ENCODE peak calls at places on chromosomes 2 and 18, in eight cellular contexts. I is astrocyte of the cerebellum, Q is heart left ventricle, Y is right lobe of liver, F is WERI-Rb-1, O is OCI-LY7, B is psoas muscle, W is Caco-2. C is an unnamed sample.

GRCh38 chr2:1686784-1687105 is 57.6 kb downstream of the PXDN start:
- DNase-seq in I (peak), Q (no peak), Y (no peak), F (no peak), O (no peak), B (peak), W (peak), C (no peak)

GRCh38 chr2:70703900-70704549 is 64.0 kb downstream of the ADD2 start:
- DNase-seq in I (no peak), Q (no peak), Y (no peak), F (peak), O (no peak), B (no peak), W (no peak), C (no peak)

GRCh38 chr2:39469807-39470206 is 32.7 kb upstream of the MAP4K3 start:
- DNase-seq in I (no peak), Q (peak), Y (no peak), F (no peak), O (peak), B (no peak), W (peak), C (no peak)

GRCh38 chr2:26471766-26472706 is 5.9 kb downstream of the OTOF start:
- DNase-seq in I (no peak), Q (no peak), Y (peak), F (peak), O (no peak), B (peak), W (peak), C (no peak)

GRCh38 chr2:232485757-232486557 is 1.7 kb downstream of the ECEL1 start:
- DNase-seq in I (no peak), Q (peak), Y (no peak), F (no peak), O (no peak), B (peak), W (no peak), C (no peak)

GRCh38 chr2:27622921-27623384 is 5.9 kb downstream of the CCDC121 start:
- DNase-seq in I (peak), Q (no peak), Y (no peak), F (no peak), O (no peak), B (no peak), W (no peak), C (peak)

GRCh38 chr2:232351686-232352510 is 26.7 kb upstream of the ALPP start:
- DNase-seq in I (no peak), Q (no peak), Y (peak), F (no peak), O (no peak), B (peak), W (peak), C (no peak)

GRCh38 chr2:45930396-45930792 is 278.9 kb downstream of the PRKCE start:
- DNase-seq in I (no peak), Q (no peak), Y (no peak), F (no peak), O (no peak), B (no peak), W (peak), C (no peak)

GRCh38 chr2:225008179-225008829 is 34.0 kb downstream of the DOCK10 start:
- DNase-seq in I (no peak), Q (no peak), Y (no peak), F (no peak), O (peak), B (no peak), W (no peak), C (no peak)

DNA sequence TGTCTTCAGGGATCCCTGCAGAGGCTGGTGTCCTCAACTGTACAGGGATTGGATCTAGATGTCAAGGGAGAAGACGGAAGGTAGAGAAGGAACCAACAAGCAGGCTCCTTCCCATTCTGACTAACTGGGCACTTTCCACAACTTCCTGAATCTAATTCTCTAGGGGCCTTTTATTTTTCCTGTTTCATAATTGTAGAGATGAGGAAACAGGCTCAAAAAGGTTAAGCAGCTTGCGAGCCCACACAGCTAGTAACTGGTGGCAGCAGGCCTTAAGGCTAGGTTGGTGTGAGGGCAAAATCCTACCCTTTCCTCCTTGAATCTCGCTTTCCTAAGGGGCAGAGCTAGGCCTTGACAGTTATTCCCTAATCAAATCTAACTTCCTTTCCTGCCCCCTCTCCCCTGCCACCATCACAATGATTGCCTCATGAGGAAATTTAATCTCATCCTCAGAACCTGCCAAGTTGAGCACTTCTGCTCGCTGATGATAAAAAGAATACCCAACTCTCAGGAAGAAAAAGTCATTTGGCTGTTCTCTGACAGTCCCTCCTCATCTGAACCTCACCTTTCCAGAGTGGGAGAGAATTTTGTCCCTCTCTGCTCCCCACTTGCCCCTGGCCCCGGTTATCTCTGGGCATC is 35.7 kb upstream of the POLE4 start:
- DNase-seq in I (no peak), Q (no peak), Y (no peak), F (no peak), O (no peak), B (no peak), W (no peak), C (no peak)
- H3K4me3 ChIP-seq in I (no peak), Q (no peak), Y (no peak), F (no peak), O (no peak), B (no peak), W (no peak), C (no peak)

GRCh38 chr2:98180456-98180855 is 93.5 kb downstream of the VWA3B start:
- DNase-seq in I (no peak), Q (no peak), Y (no peak), F (no peak), O (no peak), B (no peak), W (no peak), C (no peak)

GRCh38 chr2:98172150-98172765 is 85.3 kb downstream of the VWA3B start:
- DNase-seq in I (no peak), Q (no peak), Y (no peak), F (no peak), O (no peak), B (peak), W (no peak), C (no peak)

GRCh38 chr2:98170076-98170475 is 83.1 kb downstream of the VWA3B start:
- DNase-seq in I (no peak), Q (no peak), Y (no peak), F (no peak), O (no peak), B (no peak), W (no peak), C (no peak)

GRCh38 chr2:98172951-98173350 is 86.0 kb downstream of the VWA3B start:
- DNase-seq in I (no peak), Q (no peak), Y (no peak), F (no peak), O (no peak), B (no peak), W (no peak), C (no peak)

DNA sequence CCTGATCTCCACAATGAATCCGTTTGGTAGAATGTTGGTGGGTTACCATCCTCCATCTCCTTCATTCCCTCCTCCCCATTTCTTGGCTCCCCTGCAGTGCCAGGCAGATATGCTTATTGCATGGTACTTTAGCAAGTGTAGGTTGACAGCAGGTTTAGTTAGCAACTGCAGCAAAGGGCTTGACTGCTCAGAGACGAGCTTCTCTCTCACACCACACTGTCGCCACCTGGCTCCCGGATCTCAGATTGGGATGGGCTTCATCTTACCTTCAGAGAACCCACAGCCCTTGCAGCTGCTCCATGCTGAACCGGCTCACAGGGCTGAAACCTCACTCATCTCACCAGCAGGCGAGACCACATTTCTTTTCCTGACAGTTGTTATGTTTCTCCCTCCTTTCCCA is 88.8 kb downstream of the VWA3B start:
- DNase-seq in I (no peak), Q (no peak), Y (no peak), F (peak), O (peak), B (no peak), W (no peak), C (no peak)
- TF ChIP-seq CTCF in I (no peak), Q (peak), Y (peak), F (peak), O (peak), B (peak), W (peak), C (no peak)

GRCh38 chr18:13612111-13612997 is 114.0 kb downstream of the FAM210A start:
- DNase-seq in I (no peak), Q (no peak), Y (no peak), F (no peak), O (peak), B (no peak), W (no peak), C (no peak)
- H3K4me3 ChIP-seq in I (peak), Q (peak), Y (no peak), F (no peak), O (peak), B (peak), W (no peak), C (peak)

GRCh38 chr18:12691021-12691420 is 11.5 kb downstream of the CEP76 start:
- DNase-seq in I (no peak), Q (no peak), Y (no peak), F (no peak), O (no peak), B (no peak), W (no peak), C (no peak)

GRCh38 chr18:12689256-12689655 is 13.3 kb downstream of the CEP76 start:
- DNase-seq in I (no peak), Q (no peak), Y (no peak), F (no peak), O (no peak), B (no peak), W (no peak), C (no peak)

GRCh38 chr18:12686100-12686499 is 16.4 kb downstream of the CEP76 start:
- DNase-seq in I (no peak), Q (no peak), Y (no peak), F (peak), O (peak), B (no peak), W (no peak), C (no peak)
- TF ChIP-seq CTCF in I (peak), Q (no peak), Y (no peak), F (no peak), O (peak), B (no peak), W (no peak), C (no peak)

GRCh38 chr2:201452856-201453643 is 1.5 kb downstream of the STRADB start:
- DNase-seq in I (no peak), Q (no peak), Y (no peak), F (no peak), O (no peak), B (no peak), W (no peak), C (no peak)
- H3K4me3 ChIP-seq in I (peak), Q (peak), Y (peak), F (peak), O (no peak), B (peak), W (peak), C (no peak)

GRCh38 chr2:144331652-144332355 is 188.1 kb downstream of the ZEB2 start:
- DNase-seq in I (no peak), Q (no peak), Y (no peak), F (peak), O (no peak), B (no peak), W (peak), C (no peak)
- TF ChIP-seq CTCF in I (peak), Q (peak), Y (peak), F (peak), O (peak), B (peak), W (peak), C (peak)

DNA sequence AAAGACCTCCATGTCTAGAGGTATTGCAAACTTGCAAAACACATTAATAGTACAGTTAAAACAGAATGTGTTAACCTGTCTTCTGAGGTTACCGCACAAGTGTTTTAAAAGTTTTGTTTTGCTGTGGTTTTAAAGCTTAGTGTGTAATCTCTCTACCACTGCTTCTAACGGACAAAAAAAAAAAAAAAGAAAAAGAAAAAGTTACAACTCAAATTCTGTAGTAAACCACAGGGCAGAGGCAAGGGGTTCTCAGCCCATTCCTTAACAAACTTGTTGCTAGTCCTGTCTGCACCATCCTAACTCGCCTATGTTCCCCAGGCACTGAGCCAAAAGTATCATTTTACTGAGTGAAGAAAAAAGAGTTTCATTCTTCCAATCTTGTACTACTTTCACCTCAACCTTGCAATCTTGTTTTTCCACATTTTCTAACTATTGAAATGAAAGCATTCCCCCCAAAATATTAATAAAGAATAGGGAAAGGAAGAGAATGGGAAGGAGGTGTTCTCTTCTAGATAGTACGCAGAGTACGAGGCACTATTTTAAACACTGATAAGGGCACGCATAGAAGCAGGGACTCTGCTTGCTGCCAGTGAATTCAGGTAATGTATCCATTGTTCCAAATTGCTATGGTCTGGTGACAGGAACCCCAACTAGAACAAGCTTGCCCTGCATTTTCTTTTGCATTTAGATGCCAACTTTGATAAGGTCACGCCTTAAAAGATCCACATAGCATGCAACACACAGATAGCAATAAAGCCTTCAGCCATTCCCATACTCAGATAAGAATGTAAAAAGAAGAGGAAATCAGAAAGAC is 47.1 kb downstream of the IKZF2 start:
- DNase-seq in I (peak), Q (no peak), Y (no peak), F (no peak), O (no peak), B (no peak), W (no peak), C (no peak)
- H3K4me3 ChIP-seq in I (no peak), Q (no peak), Y (no peak), F (no peak), O (no peak), B (peak), W (no peak), C (no peak)

GRCh38 chr2:175282300-175282699 is 100.8 kb upstream of the ATP5MC3 start:
- DNase-seq in I (peak), Q (no peak), Y (no peak), F (no peak), O (peak), B (no peak), W (no peak), C (peak)
- TF ChIP-seq CTCF in I (peak), Q (peak), Y (peak), F (no peak), O (peak), B (peak), W (peak), C (peak)

DNA sequence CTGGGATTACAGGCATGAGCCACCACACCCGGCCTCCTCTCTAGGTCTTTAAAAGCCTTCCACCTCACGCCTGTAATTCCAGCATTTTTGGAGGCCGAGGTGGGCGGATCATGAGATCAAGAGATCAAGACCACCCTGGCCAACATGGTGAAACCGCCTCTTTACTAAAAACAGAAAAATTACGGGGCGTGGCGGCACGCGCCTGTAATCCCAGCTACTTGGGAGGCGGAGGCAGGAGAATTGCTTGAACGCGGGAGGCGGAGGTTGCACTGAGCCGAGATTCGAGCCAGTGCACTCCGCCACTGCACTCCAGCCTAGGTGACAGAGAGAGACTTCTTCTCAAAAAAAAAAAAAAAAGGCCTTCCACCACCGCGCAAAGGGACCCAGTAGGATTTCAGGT is 1.3 kb upstream of the FAM117B start:
- DNase-seq in I (no peak), Q (peak), Y (no peak), F (no peak), O (no peak), B (no peak), W (no peak), C (no peak)
- H3K4me3 ChIP-seq in I (no peak), Q (no peak), Y (no peak), F (no peak), O (no peak), B (no peak), W (no peak), C (no peak)

GRCh38 chr2:218269900-218270720 is at the start of the genes AAMP and PNKD:
- DNase-seq in I (peak), Q (peak), Y (peak), F (peak), O (peak), B (peak), W (peak), C (peak)
- TF ChIP-seq CTCF in I (no peak), Q (peak), Y (no peak), F (peak), O (peak), B (no peak), W (peak), C (no peak)